ENCODE peak calls at places on chromosome 20, in five cellular contexts. One of them, this sample, is unnamed.

GRCh38 chr20:41063442-41063841 is 34.8 kb downstream of the TOP1 start:
- DNase-seq in NCI-H1436: no peak
- DNase-seq in HCT116: no peak
- DNase-seq in stimulated activated CD4-positive, alpha-beta T cell treated with anti-CD3 and anti-CD28 coated beads, Interleukin-1b, Interleukin-23, amount 100 ng/mL, for 24 hours: no peak
- DNase-seq in RPMI7951: peak
- DNase-seq in this sample: no peak

GRCh38 chr20:2451939-2452732 is 18.5 kb downstream of the SNRPB start:
- DNase-seq in NCI-H1436: peak
- DNase-seq in RPMI7951: peak
- DNase-seq in HCT116: peak
- DNase-seq in stimulated activated CD4-positive, alpha-beta T cell treated with anti-CD3 and anti-CD28 coated beads, Interleukin-1b, Interleukin-23, amount 100 ng/mL, for 24 hours: peak
- DNase-seq in this sample: peak

GRCh38 chr20:50152394-50153152 is 950 bp downstream of the PEDS1 start:
- DNase-seq in HCT116: no peak
- DNase-seq in RPMI7951: no peak
- DNase-seq in NCI-H1436: no peak
- DNase-seq in stimulated activated CD4-positive, alpha-beta T cell treated with anti-CD3 and anti-CD28 coated beads, Interleukin-1b, Interleukin-23, amount 100 ng/mL, for 24 hours: no peak
- DNase-seq in this sample: no peak

GRCh38 chr20:4916991-4917881 is 84.1 kb downstream of the SLC23A2 start:
- DNase-seq in RPMI7951: peak
- DNase-seq in stimulated activated CD4-positive, alpha-beta T cell treated with anti-CD3 and anti-CD28 coated beads, Interleukin-1b, Interleukin-23, amount 100 ng/mL, for 24 hours: no peak
- DNase-seq in NCI-H1436: no peak
- DNase-seq in HCT116: no peak
- DNase-seq in this sample: no peak

GRCh38 chr20:40207618-40208017 is 481.4 kb downstream of the MAFB start:
- DNase-seq in HCT116: no peak
- DNase-seq in stimulated activated CD4-positive, alpha-beta T cell treated with anti-CD3 and anti-CD28 coated beads, Interleukin-1b, Interleukin-23, amount 100 ng/mL, for 24 hours: no peak
- DNase-seq in NCI-H1436: no peak
- DNase-seq in RPMI7951: no peak
- DNase-seq in this sample: no peak

GRCh38 chr20:17615645-17616479 is 46.0 kb downstream of the DSTN start:
- DNase-seq in HCT116: no peak
- DNase-seq in stimulated activated CD4-positive, alpha-beta T cell treated with anti-CD3 and anti-CD28 coated beads, Interleukin-1b, Interleukin-23, amount 100 ng/mL, for 24 hours: no peak
- DNase-seq in RPMI7951: no peak
- DNase-seq in NCI-H1436: no peak
- DNase-seq in this sample: peak

GRCh38 chr20:7094438-7094997 is 327.0 kb downstream of the BMP2 start:
- DNase-seq in stimulated activated CD4-positive, alpha-beta T cell treated with anti-CD3 and anti-CD28 coated beads, Interleukin-1b, Interleukin-23, amount 100 ng/mL, for 24 hours: no peak
- DNase-seq in NCI-H1436: peak
- DNase-seq in RPMI7951: peak
- DNase-seq in HCT116: peak
- DNase-seq in this sample: no peak

GRCh38 chr20:49712918-49713778 is 530 bp downstream of the B4GALT5 start:
- DNase-seq in stimulated activated CD4-positive, alpha-beta T cell treated with anti-CD3 and anti-CD28 coated beads, Interleukin-1b, Interleukin-23, amount 100 ng/mL, for 24 hours: no peak
- DNase-seq in NCI-H1436: no peak
- DNase-seq in RPMI7951: peak
- DNase-seq in HCT116: no peak
- DNase-seq in this sample: no peak

GRCh38 chr20:64066984-64067605 is 4.1 kb downstream of the TCEA2 start:
- DNase-seq in HCT116: no peak
- DNase-seq in stimulated activated CD4-positive, alpha-beta T cell treated with anti-CD3 and anti-CD28 coated beads, Interleukin-1b, Interleukin-23, amount 100 ng/mL, for 24 hours: no peak
- DNase-seq in RPMI7951: no peak
- DNase-seq in NCI-H1436: no peak
- DNase-seq in this sample: no peak

GRCh38 chr20:58677205-58677604 is 15.4 kb upstream of the NPEPL1 start:
- DNase-seq in stimulated activated CD4-positive, alpha-beta T cell treated with anti-CD3 and anti-CD28 coated beads, Interleukin-1b, Interleukin-23, amount 100 ng/mL, for 24 hours: no peak
- DNase-seq in RPMI7951: no peak
- DNase-seq in NCI-H1436: no peak
- DNase-seq in HCT116: no peak
- DNase-seq in this sample: no peak

GRCh38 chr20:9068896-9069663 is at the start of gene PLCB4:
- DNase-seq in RPMI7951: peak
- DNase-seq in stimulated activated CD4-positive, alpha-beta T cell treated with anti-CD3 and anti-CD28 coated beads, Interleukin-1b, Interleukin-23, amount 100 ng/mL, for 24 hours: no peak
- DNase-seq in HCT116: no peak
- DNase-seq in NCI-H1436: peak
- DNase-seq in this sample: no peak

GRCh38 chr20:39269031-39269461 is 306.9 kb downstream of the DHX35 start:
- DNase-seq in stimulated activated CD4-positive, alpha-beta T cell treated with anti-CD3 and anti-CD28 coated beads, Interleukin-1b, Interleukin-23, amount 100 ng/mL, for 24 hours: no peak
- DNase-seq in HCT116: peak
- DNase-seq in NCI-H1436: peak
- DNase-seq in RPMI7951: peak
- DNase-seq in this sample: peak

GRCh38 chr20:58592076-58592695 is 58.9 kb upstream of the STX16 start:
- DNase-seq in NCI-H1436: no peak
- DNase-seq in HCT116: no peak
- DNase-seq in stimulated activated CD4-positive, alpha-beta T cell treated with anti-CD3 and anti-CD28 coated beads, Interleukin-1b, Interleukin-23, amount 100 ng/mL, for 24 hours: no peak
- DNase-seq in RPMI7951: no peak
- DNase-seq in this sample: no peak

GRCh38 chr20:10321138-10321717 is 102.6 kb downstream of the SNAP25 start:
- DNase-seq in stimulated activated CD4-positive, alpha-beta T cell treated with anti-CD3 and anti-CD28 coated beads, Interleukin-1b, Interleukin-23, amount 100 ng/mL, for 24 hours: no peak
- DNase-seq in HCT116: no peak
- DNase-seq in RPMI7951: no peak
- DNase-seq in NCI-H1436: no peak
- DNase-seq in this sample: no peak

GRCh38 chr20:3613821-3614440 is 49.3 kb downstream of the GFRA4 start:
- DNase-seq in NCI-H1436: no peak
- DNase-seq in RPMI7951: no peak
- DNase-seq in stimulated activated CD4-positive, alpha-beta T cell treated with anti-CD3 and anti-CD28 coated beads, Interleukin-1b, Interleukin-23, amount 100 ng/mL, for 24 hours: no peak
- DNase-seq in HCT116: no peak
- DNase-seq in this sample: no peak

GRCh38 chr20:461254-462198 is 807 bp downstream of the TBC1D20 start:
- DNase-seq in HCT116: no peak
- DNase-seq in RPMI7951: peak
- DNase-seq in stimulated activated CD4-positive, alpha-beta T cell treated with anti-CD3 and anti-CD28 coated beads, Interleukin-1b, Interleukin-23, amount 100 ng/mL, for 24 hours: no peak
- DNase-seq in NCI-H1436: peak
- DNase-seq in this sample: peak

GRCh38 chr20:43444107-43444506 is 13.6 kb upstream of the SRSF6 start:
- DNase-seq in stimulated activated CD4-positive, alpha-beta T cell treated with anti-CD3 and anti-CD28 coated beads, Interleukin-1b, Interleukin-23, amount 100 ng/mL, for 24 hours: no peak
- DNase-seq in NCI-H1436: no peak
- DNase-seq in HCT116: no peak
- DNase-seq in RPMI7951: peak
- DNase-seq in this sample: no peak

GRCh38 chr20:46182801-46183200 is 64.7 kb downstream of the CD40 start:
- DNase-seq in RPMI7951: no peak
- DNase-seq in HCT116: no peak
- DNase-seq in stimulated activated CD4-positive, alpha-beta T cell treated with anti-CD3 and anti-CD28 coated beads, Interleukin-1b, Interleukin-23, amount 100 ng/mL, for 24 hours: no peak
- DNase-seq in NCI-H1436: no peak
- DNase-seq in this sample: no peak

GRCh38 chr20:59371429-59371828 is 71.0 kb downstream of the EDN3 start:
- DNase-seq in RPMI7951: no peak
- DNase-seq in NCI-H1436: no peak
- DNase-seq in stimulated activated CD4-positive, alpha-beta T cell treated with anti-CD3 and anti-CD28 coated beads, Interleukin-1b, Interleukin-23, amount 100 ng/mL, for 24 hours: no peak
- DNase-seq in HCT116: no peak
- DNase-seq in this sample: no peak

GRCh38 chr20:4329232-4329631 is 313.9 kb upstream of the RNF24 start:
- DNase-seq in NCI-H1436: no peak
- DNase-seq in stimulated activated CD4-positive, alpha-beta T cell treated with anti-CD3 and anti-CD28 coated beads, Interleukin-1b, Interleukin-23, amount 100 ng/mL, for 24 hours: no peak
- DNase-seq in RPMI7951: peak
- DNase-seq in HCT116: no peak
- DNase-seq in this sample: no peak

GRCh38 chr20:50048420-50049166 is 64.4 kb downstream of the UBE2V1 start:
- DNase-seq in stimulated activated CD4-positive, alpha-beta T cell treated with anti-CD3 and anti-CD28 coated beads, Interleukin-1b, Interleukin-23, amount 100 ng/mL, for 24 hours: no peak
- DNase-seq in HCT116: no peak
- DNase-seq in RPMI7951: peak
- DNase-seq in NCI-H1436: no peak
- DNase-seq in this sample: no peak

GRCh38 chr20:20261159-20261558 is 106.7 kb upstream of the INSM1 start:
- DNase-seq in NCI-H1436: no peak
- DNase-seq in RPMI7951: no peak
- DNase-seq in stimulated activated CD4-positive, alpha-beta T cell treated with anti-CD3 and anti-CD28 coated beads, Interleukin-1b, Interleukin-23, amount 100 ng/mL, for 24 hours: no peak
- DNase-seq in HCT116: no peak
- DNase-seq in this sample: no peak

GRCh38 chr20:37120497-37120896 is 24.7 kb upstream of the RBL1 start:
- DNase-seq in HCT116: no peak
- DNase-seq in stimulated activated CD4-positive, alpha-beta T cell treated with anti-CD3 and anti-CD28 coated beads, Interleukin-1b, Interleukin-23, amount 100 ng/mL, for 24 hours: no peak
- DNase-seq in NCI-H1436: no peak
- DNase-seq in RPMI7951: no peak
- DNase-seq in this sample: no peak

GRCh38 chr20:49887251-49887827 is 28.0 kb downstream of the SPATA2 start:
- DNase-seq in HCT116: no peak
- DNase-seq in stimulated activated CD4-positive, alpha-beta T cell treated with anti-CD3 and anti-CD28 coated beads, Interleukin-1b, Interleukin-23, amount 100 ng/mL, for 24 hours: no peak
- DNase-seq in NCI-H1436: no peak
- DNase-seq in RPMI7951: peak
- DNase-seq in this sample: no peak

GRCh38 chr20:17077030-17077429 is 149.8 kb upstream of the PCSK2 start:
- DNase-seq in HCT116: no peak
- DNase-seq in RPMI7951: no peak
- DNase-seq in NCI-H1436: no peak
- DNase-seq in stimulated activated CD4-positive, alpha-beta T cell treated with anti-CD3 and anti-CD28 coated beads, Interleukin-1b, Interleukin-23, amount 100 ng/mL, for 24 hours: no peak
- DNase-seq in this sample: no peak

GRCh38 chr20:36538026-36538764 is 3.1 kb upstream of the MYL9 start:
- DNase-seq in stimulated activated CD4-positive, alpha-beta T cell treated with anti-CD3 and anti-CD28 coated beads, Interleukin-1b, Interleukin-23, amount 100 ng/mL, for 24 hours: no peak
- DNase-seq in RPMI7951: no peak
- DNase-seq in HCT116: no peak
- DNase-seq in NCI-H1436: no peak
- DNase-seq in this sample: no peak

GRCh38 chr20:24392612-24393011 is 76.8 kb upstream of the SYNDIG1 start:
- DNase-seq in stimulated activated CD4-positive, alpha-beta T cell treated with anti-CD3 and anti-CD28 coated beads, Interleukin-1b, Interleukin-23, amount 100 ng/mL, for 24 hours: no peak
- DNase-seq in NCI-H1436: no peak
- DNase-seq in HCT116: no peak
- DNase-seq in RPMI7951: peak
- DNase-seq in this sample: no peak

This sample was measured in GM13977.